ENCODE peak calls at places on chromosomes 2 and 18, in five cellular contexts. I, W, U, B and D are unnamed samples.

GRCh38 chr18:76336241-76336640 is 158.8 kb downstream of the ZNF516 start:
- DNase-seq in I (no peak), W (no peak), B (no peak), U (no peak), D (no peak)

GRCh38 chr18:42141439-42141838 is 186.4 kb downstream of the PIK3C3 start:
- DNase-seq in U (no peak), B (peak; percentile 9), W (no peak), I (no peak), D (no peak)

GRCh38 chr2:234032301-234032856 is 18.1 kb upstream of the SPP2 start:
- DNase-seq in U (peak; percentile 23), W (no peak), B (peak; percentile 37), I (peak; percentile 57), D (no peak)

GRCh38 chr2:240246173-240246820 is 105.8 kb upstream of the OTOS start:
- DNase-seq in I (no peak), W (no peak), B (no peak), U (no peak), D (no peak)

GRCh38 chr18:45657357-45658335 is 42.4 kb downstream of the SLC14A2 start:
- DNase-seq in U (no peak), W (no peak), I (no peak), B (no peak), D (no peak)

GRCh38 chr2:225041210-225041870 is 928 bp downstream of the DOCK10 start:
- DNase-seq in B (peak; percentile 55), I (peak; percentile 41), W (no peak), U (peak; percentile 51), D (peak; percentile 18)

GRCh38 chr2:109284816-109285215 is 155.8 kb downstream of the SH3RF3 start:
- DNase-seq in U (no peak), W (peak; percentile 39), B (no peak), I (peak; percentile 31), D (no peak)

GRCh38 chr2:26712486-26713465 is 20.3 kb downstream of the KCNK3 start:
- DNase-seq in U (no peak), I (no peak), W (no peak), B (no peak), D (no peak)

GRCh38 chr2:136929531-136929930 is 164.2 kb downstream of the THSD7B start:
- DNase-seq in I (no peak), W (no peak), U (no peak), B (no peak), D (no peak)

GRCh38 chr2:84888401-84889276 is 7.8 kb upstream of the TRABD2A start:
- DNase-seq in I (no peak), W (no peak), U (peak; percentile 52), B (no peak), D (no peak)

GRCh38 chr2:85341269-85342029 is 12.9 kb downstream of the RETSAT start:
- DNase-seq in B (no peak), I (no peak), U (no peak), W (no peak), D (no peak)

GRCh38 chr18:6610436-6610835 is 119.1 kb upstream of the ARHGAP28 start:
- DNase-seq in I (no peak), U (no peak), B (no peak), W (no peak), D (no peak)

GRCh38 chr2:69113627-69114026 is 100.6 kb downstream of the ANTXR1 start:
- DNase-seq in U (no peak), B (no peak), W (no peak), I (no peak), D (no peak)

GRCh38 chr2:106193491-106193976 is 567 bp downstream of the UXS1 start:
- DNase-seq in I (peak; percentile 35), U (peak; percentile 63), W (peak; percentile 25), B (no peak), D (no peak)

GRCh38 chr2:236114959-236115358 is 53.2 kb downstream of the GBX2 start:
- DNase-seq in B (no peak), I (no peak), U (no peak), W (no peak), D (no peak)

GRCh38 chr2:232495292-232495691 is 7.7 kb upstream of the ECEL1 start:
- DNase-seq in B (no peak), I (no peak), U (no peak), W (no peak), D (no peak)

GRCh38 chr2:72116081-72116533 is 31.6 kb downstream of the CYP26B1 start:
- DNase-seq in U (no peak), W (no peak), I (no peak), B (peak; percentile 49), D (no peak)

GRCh38 chr2:101741775-101742520 is 44.4 kb downstream of the MAP4K4 start:
- DNase-seq in U (no peak), I (peak; percentile 68), B (no peak), W (no peak), D (no peak)

GRCh38 chr2:99140860-99141109 is 722 bp upstream of the C2orf15 start:
- DNase-seq in I (no peak), U (no peak), W (no peak), B (no peak), D (no peak)

GRCh38 chr2:100902833-100903405 is 83.0 kb downstream of the NPAS2 start:
- DNase-seq in U (no peak), B (peak; percentile 94), W (no peak), I (peak; percentile 94), D (no peak)

GRCh38 chr2:239724194-239724849 is 300.8 kb downstream of the NDUFA10 start:
- DNase-seq in U (peak; percentile 1), W (peak; percentile 9), I (no peak), B (no peak), D (peak; percentile 71)

GRCh38 chr18:42261731-42262130 is 306.7 kb downstream of the PIK3C3 start:
- DNase-seq in I (no peak), B (no peak), W (no peak), U (no peak), D (no peak)

GRCh38 chr2:176911-177310 is 86.9 kb downstream of the SH3YL1 start:
- DNase-seq in B (no peak), W (no peak), I (no peak), U (no peak), D (no peak)

GRCh38 chr2:128041561-128041960 is 13.7 kb upstream of the SAP130 start:
- DNase-seq in I (no peak), B (no peak), U (no peak), W (no peak), D (no peak)

GRCh38 chr2:237964578-237965404 is 2.0 kb upstream of the UBE2F start:
- DNase-seq in I (no peak), U (peak; percentile 36), W (no peak), B (no peak), D (no peak)

GRCh38 chr2:74836675-74837401 is 2.9 kb downstream of the HK2 start:
- DNase-seq in I (no peak), U (no peak), W (no peak), B (no peak), D (no peak)

GRCh38 chr2:74835831-74836674 is 2.1 kb downstream of the HK2 start:
- DNase-seq in U (no peak), W (no peak), I (peak; percentile 54), B (peak; percentile 72), D (no peak)

GRCh38 chr2:74831693-74832530 is 2.0 kb upstream of the HK2 start:
- DNase-seq in B (peak; percentile 26), I (no peak), W (no peak), U (no peak), D (no peak)

GRCh38 chr2:74833418-74834233 is at the start of gene HK2:
- DNase-seq in W (peak; percentile 63), I (peak; percentile 85), B (peak; percentile 62), U (peak; percentile 91), D (peak; percentile 95)

GRCh38 chr2:74834806-74835755 is 1.2 kb downstream of the HK2 start:
- DNase-seq in U (peak; percentile 65), W (peak; percentile 19), B (no peak), I (peak; percentile 30), D (no peak)
- TF ChIP-seq POLR2A in U (peak; percentile 18), W (no peak), B (no peak), I (no peak), D (no peak)

DNA sequence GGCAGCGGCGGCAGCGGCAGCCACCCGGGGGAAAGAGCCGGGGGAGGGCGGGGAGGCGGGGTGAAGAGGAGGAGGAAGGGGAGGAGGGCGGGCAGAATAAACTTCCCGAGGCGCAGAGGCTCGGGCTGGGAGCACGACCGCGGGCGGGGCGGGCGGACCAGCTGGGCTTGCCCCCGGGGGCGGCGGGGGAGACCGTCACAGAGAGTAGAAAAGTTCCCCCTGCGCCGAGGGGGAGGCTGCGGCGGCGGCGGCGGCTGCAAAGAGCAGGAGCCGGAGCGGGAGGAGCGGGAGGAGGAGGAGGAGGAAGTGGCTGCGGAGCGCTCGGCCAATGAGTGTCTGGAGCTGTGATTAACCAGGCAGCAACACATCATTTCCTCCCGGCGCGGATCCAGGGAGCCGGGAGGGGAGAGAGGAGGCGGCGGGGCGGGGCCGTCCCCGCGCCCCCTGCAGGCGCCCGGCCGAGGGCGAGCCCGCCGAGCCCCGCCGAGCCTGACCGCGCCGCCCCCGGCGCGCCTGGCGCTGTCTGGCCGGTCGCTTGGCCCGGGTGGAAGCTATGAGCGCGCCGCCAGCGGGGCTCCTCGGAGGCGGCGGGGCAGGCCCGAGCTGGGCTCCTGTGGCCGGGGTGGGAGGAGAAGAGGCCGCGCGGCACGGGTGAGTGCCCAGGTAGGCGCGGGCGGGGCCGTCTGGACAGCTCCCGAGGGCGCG is at the start of gene ACVR1:
- DNase-seq in W (peak; percentile 95), B (peak; percentile 95), I (peak; percentile 95), U (peak; percentile 95), D (peak; percentile 92)
- TF ChIP-seq CTCF in W (peak; percentile 16), B (peak; percentile 52), I (peak; percentile 37), U (peak; percentile 31), D (no peak)

GRCh38 chr2:174334781-174335604 is at the start of gene SP9:
- DNase-seq in U (peak; percentile 34), B (peak; percentile 89), W (no peak), I (peak; percentile 50), D (no peak)
- H3K4me3 ChIP-seq in U (peak within 1 kb of the TSS; percentile 38), B (peak within 1 kb of the TSS; percentile 64), W (no peak within 1 kb of the TSS), I (no peak within 1 kb of the TSS), D (no peak within 1 kb of the TSS)

GRCh38 chr18:61980355-61980754 is 87.5 kb upstream of the RNF152 start:
- DNase-seq in U (no peak), B (no peak), I (no peak), W (no peak), D (no peak)

GRCh38 chr18:61989138-61989537 is 96.3 kb upstream of the RNF152 start:
- DNase-seq in U (no peak), I (no peak), B (no peak), W (no peak), D (no peak)

GRCh38 chr18:61982475-61982874 is 89.7 kb upstream of the RNF152 start:
- DNase-seq in I (no peak), B (no peak), U (no peak), W (no peak), D (no peak)

GRCh38 chr18:61988100-61988499 is 95.3 kb upstream of the RNF152 start:
- DNase-seq in B (no peak), I (no peak), U (no peak), W (no peak), D (no peak)

GRCh38 chr18:61984293-61984692 is 91.5 kb upstream of the RNF152 start:
- DNase-seq in B (no peak), I (no peak), U (no peak), W (no peak), D (no peak)
- TF ChIP-seq POLR2A in B (no peak), I (no peak), U (no peak), W (no peak), D (no peak)

GRCh38 chr2:129606496-129607270 is 372.8 kb upstream of the RAB6C start:
- DNase-seq in W (no peak), U (no peak), I (no peak), B (no peak), D (no peak)
- TF ChIP-seq CTCF in W (no peak), U (no peak), I (no peak), B (no peak), D (no peak)